ENCODE peak calls at places on chromosomes 16 and 17, in eight cellular contexts. G is activated CD8-positive, alpha-beta T cell treated with anti-CD3 and anti-CD28 coated beads for 36 hours; J is cardiac fibroblast; P is body of pancreas; Z is GM10248; Q is RWPE1; F is brain microvascular endothelial cell; Y is A673. A is an unnamed sample.

GRCh38 chr16:81550412-81550768 is 105.8 kb downstream of the CMIP start:
- DNase-seq in G (no peak), Z (no peak), Y (no peak), Q (no peak), F (no peak), J (no peak), P (no peak), A (no peak)

GRCh38 chr16:794853-795466 is 5.6 kb downstream of the GNG13 start:
- DNase-seq in Z (no peak), Q (no peak), Y (no peak), J (no peak), F (no peak), P (no peak), G (no peak), A (no peak)

GRCh38 chr16:55392701-55393100 is 68.7 kb downstream of the IRX6 start:
- DNase-seq in Q (peak), F (no peak), J (no peak), G (no peak), Y (no peak), P (no peak), Z (no peak), A (no peak)

GRCh38 chr17:78131172-78132085 is 858 bp downstream of the TMC8 start:
- DNase-seq in Y (no peak), Q (no peak), J (no peak), F (no peak), G (peak), P (no peak), Z (no peak), A (no peak)

GRCh38 chr16:76190480-76190879 is 86.7 kb upstream of the CNTNAP4 start:
- DNase-seq in Z (no peak), F (no peak), Q (no peak), J (no peak), P (no peak), Y (no peak), G (no peak), A (no peak)

GRCh38 chr17:34276826-34277225 is 6.8 kb downstream of the CCL7 start:
- DNase-seq in G (no peak), Q (no peak), F (no peak), J (peak), Z (no peak), Y (no peak), P (no peak), A (no peak)

GRCh38 chr16:69048328-69049120 is 56.9 kb upstream of the HAS3 start:
- DNase-seq in Q (no peak), Z (no peak), G (no peak), J (no peak), Y (no peak), P (no peak), F (no peak), A (no peak)

GRCh38 chr17:71764507-71764906 is 356.3 kb upstream of the SOX9 start:
- DNase-seq in P (peak), G (peak), Q (peak), F (peak), Z (no peak), J (peak), Y (peak), A (no peak)

GRCh38 chr16:25747160-25747758 is 55.5 kb downstream of the HS3ST4 start:
- DNase-seq in P (no peak), Z (no peak), Q (no peak), G (peak), Y (peak), F (no peak), J (no peak), A (no peak)

GRCh38 chr17:44345497-44346026 is 460 bp downstream of the GRN start:
- DNase-seq in P (peak), F (peak), Z (no peak), J (peak), G (peak), Q (no peak), Y (peak), A (no peak)

GRCh38 chr17:73757324-73757942 is 113.2 kb upstream of the SDK2 start:
- DNase-seq in Q (no peak), Y (no peak), J (no peak), Z (no peak), P (no peak), G (peak), F (no peak), A (no peak)

GRCh38 chr16:10599626-10600025 is 19.2 kb upstream of the EMP2 start:
- DNase-seq in Q (no peak), Y (no peak), J (no peak), F (no peak), Z (no peak), P (no peak), G (no peak), A (no peak)

GRCh38 chr16:68233835-68234187 is 2.1 kb downstream of the ESRP2 start:
- DNase-seq in Q (no peak), P (no peak), F (no peak), Y (no peak), J (no peak), Z (no peak), G (no peak), A (no peak)

GRCh38 chr17:5683241-5683640 is 98.9 kb upstream of the NLRP1 start:
- DNase-seq in Z (no peak), F (no peak), Y (no peak), J (no peak), Q (no peak), P (no peak), G (no peak), A (no peak)

GRCh38 chr16:13503960-13504635 is 415.9 kb upstream of the ERCC4 start:
- DNase-seq in P (no peak), G (no peak), Q (no peak), F (no peak), Y (no peak), Z (no peak), J (no peak), A (no peak)

GRCh38 chr17:77096570-77097214 is 44.1 kb upstream of the SEC14L1 start:
- DNase-seq in Y (peak), Z (no peak), Q (peak), J (peak), F (no peak), G (no peak), P (peak), A (no peak)

GRCh38 chr17:2455956-2456355 is 55.1 kb upstream of the MNT start:
- DNase-seq in F (no peak), P (no peak), Q (no peak), J (no peak), G (no peak), Y (no peak), Z (no peak), A (no peak)

GRCh38 chr16:86231321-86231995 is 278.9 kb upstream of the FOXF1 start:
- DNase-seq in G (no peak), Y (no peak), Q (no peak), F (no peak), Z (no peak), P (no peak), J (no peak), A (no peak)

GRCh38 chr16:4377573-4378146 is 6.0 kb downstream of the VASN start:
- DNase-seq in G (no peak), F (no peak), J (no peak), Q (no peak), Y (no peak), P (peak), Z (no peak), A (no peak)

GRCh38 chr16:48300391-48300856 is 53.1 kb upstream of the ABCC11 start:
- DNase-seq in Q (no peak), F (no peak), Y (peak), Z (no peak), P (no peak), G (no peak), J (peak), A (no peak)

GRCh38 chr17:79923974-79924638 is 84.9 kb upstream of the CBX4 start:
- DNase-seq in P (peak), G (peak), Q (no peak), F (no peak), Y (peak), Z (peak), J (peak), A (no peak)

GRCh38 chr17:45339646-45340605 is 23.1 kb upstream of the MAP3K14 start:
- DNase-seq in F (no peak), J (no peak), P (no peak), Z (no peak), Y (no peak), G (no peak), Q (no peak), A (no peak)

GRCh38 chr17:68383443-68384321 is 73.6 kb downstream of the WIPI1 start:
- DNase-seq in Q (no peak), P (peak), J (peak), G (peak), Y (no peak), F (peak), Z (no peak), A (no peak)

GRCh38 chr17:3474212-3474611 is 1.6 kb upstream of the ASPA start:
- DNase-seq in P (no peak), J (peak), Y (no peak), Z (no peak), F (no peak), G (no peak), Q (no peak), A (no peak)

GRCh38 chr16:84718-85452 is 6.9 kb downstream of the MPG start:
- DNase-seq in G (peak), Z (peak), P (peak), J (peak), F (peak), Q (peak), Y (no peak), A (peak)

GRCh38 chr16:53429221-53429943 is 4.9 kb upstream of the RBL2 start:
- DNase-seq in Z (no peak), G (no peak), J (peak), F (peak), Q (no peak), P (peak), Y (peak), A (no peak)

GRCh38 chr17:78338860-78339259 is 21.0 kb downstream of the SOCS3 start:
- DNase-seq in F (no peak), Y (no peak), G (no peak), Q (peak), J (no peak), Z (peak), P (peak), A (no peak)

GRCh38 chr17:40518401-40519088 is 17.1 kb upstream of the TNS4 start:
- DNase-seq in F (no peak), G (no peak), Q (peak), P (no peak), Y (no peak), J (no peak), Z (no peak), A (no peak)

GRCh38 chr16:70644763-70645597 is 1.4 kb upstream of the IL34 start:
- DNase-seq in F (no peak), P (no peak), Z (no peak), G (no peak), Y (peak), J (no peak), Q (no peak), A (no peak)

GRCh38 chr16:12236491-12237030 is 260.0 kb downstream of the SNX29 start:
- DNase-seq in J (no peak), P (no peak), G (no peak), Q (no peak), F (no peak), Z (no peak), Y (no peak), A (no peak)

GRCh38 chr16:56366945-56367344 is 58.4 kb downstream of the AMFR start:
- DNase-seq in J (no peak), G (no peak), P (no peak), Q (no peak), Z (no peak), Y (no peak), F (no peak), A (no peak)

GRCh38 chr16:35559911-35560636 is 2100.7 kb downstream of the TP53TG3F start:
- DNase-seq in P (no peak), Y (no peak), Z (no peak), J (no peak), F (no peak), Q (no peak), G (no peak), A (no peak)

GRCh38 chr17:75472119-75472518 is 15.7 kb downstream of the TMEM94 start:
- DNase-seq in J (no peak), F (no peak), G (no peak), Y (no peak), Q (no peak), P (no peak), Z (no peak), A (no peak)

GRCh38 chr16:85289760-85290625 is 177.7 kb upstream of the CIBAR2 start:
- DNase-seq in G (no peak), Z (no peak), P (no peak), Q (no peak), Y (no peak), F (no peak), J (no peak), A (no peak)

GRCh38 chr17:76909971-76910760 is 42.0 kb downstream of the MGAT5B start:
- DNase-seq in G (peak), F (peak), Q (peak), Y (peak), Z (peak), J (peak), P (peak), A (no peak)

DNA sequence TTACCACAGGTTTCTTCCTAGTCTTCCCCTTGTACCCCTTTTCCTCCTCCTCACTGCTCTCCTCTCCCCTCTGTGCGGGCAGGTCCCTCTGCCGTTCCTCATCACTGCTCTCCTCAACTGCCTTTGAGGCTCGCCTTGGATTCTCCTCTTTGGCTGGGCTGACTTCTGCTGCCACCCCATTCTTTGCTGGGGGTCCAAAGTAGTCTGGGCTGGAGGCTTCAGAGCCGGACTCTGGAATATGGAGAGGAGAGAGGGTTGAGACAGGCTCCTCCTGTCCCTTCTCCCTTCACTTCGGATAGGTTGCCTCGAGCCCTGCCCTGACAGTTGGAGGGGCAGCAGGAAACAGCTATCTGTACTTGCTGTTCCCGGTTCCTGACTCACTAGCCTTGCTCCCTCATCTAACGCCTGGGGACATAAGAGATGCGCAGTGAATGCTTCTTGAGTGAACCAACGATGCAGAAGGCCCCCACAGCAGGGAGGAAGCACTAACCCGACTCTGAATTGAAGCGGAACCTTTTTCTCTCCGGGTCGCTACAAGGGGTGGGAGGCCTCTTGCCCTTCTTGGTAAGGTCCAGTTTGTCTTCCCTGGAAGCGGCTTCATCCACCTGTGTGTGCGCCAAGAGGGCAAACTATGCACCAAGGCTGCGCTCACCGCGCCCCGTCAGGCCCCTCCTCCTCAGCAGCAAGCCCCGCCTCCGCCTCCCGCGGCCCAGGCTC is 646 bp downstream of the HIRIP3 start:
- DNase-seq in Q (peak), P (peak), F (peak), G (peak), Z (peak), J (peak), Y (peak), A (no peak)
- TF ChIP-seq CTCF in Q (no peak), P (no peak), F (no peak), G (no peak), Z (no peak), J (no peak), Y (no peak), A (no peak)

DNA sequence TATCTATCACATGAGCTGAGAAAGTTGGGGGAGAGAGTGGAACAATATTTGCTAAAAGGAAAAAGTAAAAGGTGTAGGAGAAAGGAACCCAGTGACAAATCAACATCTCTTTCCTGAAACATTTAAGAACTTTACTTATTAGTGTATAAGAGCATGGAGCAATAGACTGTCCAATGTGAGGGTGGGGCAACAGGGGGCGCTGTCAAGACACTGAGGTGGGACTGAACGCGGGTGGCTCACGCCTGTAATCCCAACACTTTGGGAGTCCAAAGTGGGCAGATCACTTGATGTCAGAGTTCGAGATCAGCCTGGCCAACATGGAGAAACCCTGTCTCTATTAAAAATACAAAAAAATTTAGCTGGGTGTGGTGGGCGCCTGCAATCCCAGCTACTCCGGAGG is 21.2 kb downstream of the PCTP start:
- DNase-seq in G (no peak), F (no peak), Z (no peak), Q (no peak), P (no peak), J (no peak), Y (no peak), A (no peak)
- TF ChIP-seq CTCF in G (no peak), F (no peak), Z (no peak), Q (no peak), P (no peak), J (no peak), Y (peak), A (no peak)

GRCh38 chr16:2340564-2341455 is at the start of gene ABCA3:
- DNase-seq in P (peak), G (peak), Y (peak), Z (peak), Q (peak), J (peak), F (peak), A (peak)
- TF ChIP-seq CTCF in P (peak), G (peak), Y (peak), Z (peak), Q (peak), J (peak), F (peak), A (peak)

DNA sequence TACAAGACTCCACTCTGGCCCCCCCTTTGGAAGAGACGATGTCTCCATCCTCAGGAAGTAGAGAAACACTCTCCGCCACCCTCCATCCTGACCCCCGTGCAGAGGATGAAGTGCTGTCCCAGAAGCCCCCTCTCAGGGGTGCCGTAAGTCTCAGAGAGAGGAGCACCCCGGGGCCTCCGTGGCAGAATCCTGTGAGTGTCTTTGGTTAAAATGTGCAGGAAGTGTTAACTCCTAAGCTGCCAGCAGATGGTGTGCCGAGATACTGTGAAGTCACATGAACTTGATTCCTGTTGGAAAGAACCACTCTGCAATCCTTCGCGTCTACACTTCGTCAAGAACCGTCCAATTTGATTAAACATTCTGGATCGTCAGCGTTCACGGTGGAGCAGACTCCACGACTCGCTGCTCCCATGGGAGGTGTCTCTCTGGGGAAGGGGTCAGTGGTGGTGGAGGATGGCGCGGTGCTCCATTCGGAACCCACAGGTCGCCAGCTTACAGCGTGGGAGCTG is 5.6 kb downstream of the BANP start:
- DNase-seq in Z (peak), Y (peak), Q (no peak), P (no peak), J (peak), G (peak), F (peak), A (no peak)
- TF ChIP-seq CTCF in Z (peak), Y (peak), Q (no peak), P (no peak), J (peak), G (peak), F (peak), A (no peak)

DNA sequence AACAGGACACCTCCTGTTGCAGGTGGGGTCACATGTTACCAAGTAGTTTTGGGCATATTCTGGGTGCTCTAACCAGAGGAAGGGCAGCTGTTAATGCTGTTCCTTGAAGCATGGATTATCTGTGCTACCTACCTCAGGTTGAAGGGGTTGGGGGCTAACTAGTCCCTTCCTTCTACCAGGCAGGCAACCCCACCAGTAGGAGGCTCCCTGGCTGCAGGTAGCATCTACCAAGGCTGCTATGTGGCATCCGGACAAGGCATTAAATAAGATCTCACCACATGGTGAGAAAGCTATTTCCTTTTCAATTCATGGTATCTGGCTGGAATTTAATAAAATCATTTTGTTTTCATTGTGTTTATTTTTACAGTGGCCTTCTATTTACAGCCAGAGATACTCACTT is 62.5 kb downstream of the CACNG3 start:
- DNase-seq in J (no peak), Q (no peak), F (no peak), G (no peak), Y (peak), Z (no peak), P (no peak), A (no peak)
- TF ChIP-seq CTCF in J (no peak), Q (no peak), F (no peak), G (no peak), Y (peak), Z (no peak), P (no peak), A (no peak)

GRCh38 chr16:88754109-88754911 is 30.7 kb downstream of the PIEZO1 start:
- DNase-seq in J (no peak), Q (no peak), Y (no peak), F (no peak), Z (no peak), G (no peak), P (no peak), A (no peak)

GRCh38 chr16:88753191-88753590 is 31.8 kb downstream of the PIEZO1 start:
- DNase-seq in J (no peak), Z (no peak), P (no peak), Q (no peak), Y (no peak), G (no peak), F (no peak), A (no peak)

GRCh38 chr16:88755745-88756443 is 29.1 kb downstream of the PIEZO1 start:
- DNase-seq in Z (no peak), F (no peak), Q (no peak), P (no peak), Y (no peak), G (no peak), J (no peak), A (no peak)

GRCh38 chr16:88753600-88753999 is 31.4 kb downstream of the PIEZO1 start:
- DNase-seq in G (no peak), F (no peak), Q (no peak), P (no peak), J (no peak), Z (no peak), Y (no peak), A (no peak)

GRCh38 chr16:88754912-88755744 is 29.9 kb downstream of the PIEZO1 start:
- DNase-seq in Z (no peak), J (peak), F (no peak), Y (peak), G (peak), Q (peak), P (no peak), A (no peak)
- TF ChIP-seq CTCF in Z (peak), J (peak), F (peak), Y (peak), G (peak), Q (peak), P (peak), A (no peak)